ENCODE peak calls at places on chromosomes 11 and 22, in four cellular contexts. I is HCT116, Z is K562, U is SK-N-SH. O is an unnamed sample.

GRCh38 chr11:79864882-79865281 is 424.1 kb upstream of the TENM4 start:
- DNase-seq in I (no peak), Z (no peak), U (no peak), O (no peak)

GRCh38 chr11:72534859-72535547 is 100.7 kb upstream of the CLPB start:
- DNase-seq in I (peak; percentile 10), Z (peak; percentile 15), U (peak; percentile 33), O (no peak)

GRCh38 chr22:45881524-45881875 is 95.5 kb downstream of the WNT7B start:
- DNase-seq in I (no peak), Z (no peak), U (no peak), O (no peak)

GRCh38 chr22:40196628-40197027 is 18.9 kb downstream of the TNRC6B start:
- DNase-seq in I (no peak), Z (no peak), U (no peak), O (no peak)

GRCh38 chr11:11978792-11979486 is 29.5 kb downstream of the DKK3 start:
- DNase-seq in I (no peak), Z (no peak), U (peak; percentile 73), O (no peak)

GRCh38 chr11:81497202-81497804 is 1236.4 kb downstream of the FAM181B start:
- DNase-seq in I (peak; percentile 0), Z (peak; percentile 30), U (peak; percentile 15), O (peak; percentile 12)

GRCh38 chr11:48005133-48005532 is 24.8 kb downstream of the PTPRJ start:
- DNase-seq in I (no peak), Z (no peak), U (no peak), O (no peak)

GRCh38 chr11:4551346-4551979 is 6.5 kb downstream of the OR52M1 start:
- DNase-seq in I (no peak), Z (peak; percentile 16), U (peak; percentile 5), O (no peak)

GRCh38 chr11:113255096-113255495 is 59.3 kb upstream of the TTC12 start:
- DNase-seq in I (no peak), Z (no peak), U (no peak), O (no peak)

GRCh38 chr11:134386945-134387344 is 25.1 kb downstream of the B3GAT1 start:
- DNase-seq in I (no peak), Z (no peak), U (no peak), O (no peak)

GRCh38 chr22:30036656-30037055 is 43.6 kb upstream of the HORMAD2 start:
- DNase-seq in I (peak; percentile 16), Z (peak; percentile 29), U (no peak), O (no peak)

GRCh38 chr11:75474878-75475766 is 42.1 kb upstream of the KLHL35 start:
- DNase-seq in I (no peak), Z (peak; percentile 85), U (peak; percentile 63), O (no peak)

GRCh38 chr22:27252282-27253049 is 549.1 kb downstream of the MN1 start:
- DNase-seq in I (no peak), Z (no peak), U (no peak), O (no peak)

GRCh38 chr11:77197626-77198320 is 69.7 kb downstream of the MYO7A start:
- DNase-seq in I (no peak), Z (no peak), U (no peak), O (no peak)

GRCh38 chr22:28813772-28814518 is 13.6 kb upstream of the XBP1 start:
- DNase-seq in I (no peak), Z (no peak), U (no peak), O (no peak)
- TF ChIP-seq SIN3A in I (no peak), Z (no peak), U (no peak), O (no peak)

DNA sequence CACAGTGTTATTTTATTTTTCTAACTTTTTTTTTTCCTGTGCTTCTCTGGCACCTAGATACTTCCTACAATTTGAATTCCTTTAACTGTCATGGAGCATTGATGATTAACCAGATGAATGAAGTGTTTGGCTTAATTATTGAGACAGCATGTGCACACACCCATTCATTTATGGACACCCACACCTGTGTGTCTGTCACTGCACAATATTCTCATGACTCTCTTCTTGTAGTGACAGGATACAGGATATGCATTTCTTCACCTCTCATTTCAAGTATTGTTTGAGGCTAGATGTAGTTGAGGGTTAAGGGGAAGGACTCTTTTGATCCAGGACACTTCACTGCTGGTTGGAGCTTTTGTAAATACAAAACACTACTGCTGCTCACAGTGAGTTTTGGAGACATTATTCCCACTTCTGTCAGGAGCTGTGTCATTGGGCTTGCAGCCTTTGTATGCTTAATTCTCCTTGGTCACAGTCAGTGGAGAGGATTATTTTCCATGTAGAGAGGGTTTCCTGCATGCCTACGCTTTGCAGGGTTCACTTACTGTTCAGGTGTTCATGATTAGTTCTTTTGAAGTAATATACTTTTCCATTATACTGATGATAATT is 33.5 kb downstream of the SPECC1L start:
- DNase-seq in I (no peak), Z (no peak), U (no peak), O (no peak)
- TF ChIP-seq SIN3A in I (no peak), Z (no peak), U (no peak), O (no peak)

GRCh38 chr11:102341844-102342318 is 5.1 kb upstream of the BIRC2 start:
- DNase-seq in I (peak; percentile 89), Z (peak; percentile 88), U (peak; percentile 60), O (no peak)
- TF ChIP-seq SIN3A in I (no peak), Z (peak; percentile 53), U (no peak), O (no peak)

DNA sequence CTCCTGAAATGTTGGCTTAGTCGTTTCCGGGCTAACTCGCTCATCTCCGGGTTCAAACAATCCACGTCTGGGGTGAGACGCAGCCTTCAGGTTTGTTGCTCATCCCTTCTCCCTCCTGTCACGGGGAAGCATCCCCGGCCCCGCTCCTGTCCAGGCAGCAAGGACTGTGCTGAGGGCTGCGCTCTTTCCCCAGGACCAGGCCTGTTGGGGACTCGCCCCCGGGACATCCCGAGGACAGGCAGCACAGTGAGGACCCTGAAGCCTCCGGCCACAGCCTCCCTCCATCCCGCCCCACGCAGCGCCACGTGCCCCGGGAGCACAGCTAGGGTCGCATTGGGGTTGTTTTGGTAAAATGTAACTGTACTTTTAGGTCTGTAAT is 252.0 kb downstream of the BRD1 start:
- DNase-seq in I (no peak), Z (no peak), U (peak; percentile 14), O (no peak)
- TF ChIP-seq SIN3A in I (no peak), Z (no peak), U (no peak), O (no peak)

GRCh38 chr11:93921695-93922468 is 71.5 kb upstream of the VSTM5 start:
- DNase-seq in I (peak; percentile 60), Z (peak; percentile 65), U (peak; percentile 58), O (peak; percentile 22)
- TF ChIP-seq SIN3A in I (no peak), Z (no peak), U (no peak), O (no peak)

DNA sequence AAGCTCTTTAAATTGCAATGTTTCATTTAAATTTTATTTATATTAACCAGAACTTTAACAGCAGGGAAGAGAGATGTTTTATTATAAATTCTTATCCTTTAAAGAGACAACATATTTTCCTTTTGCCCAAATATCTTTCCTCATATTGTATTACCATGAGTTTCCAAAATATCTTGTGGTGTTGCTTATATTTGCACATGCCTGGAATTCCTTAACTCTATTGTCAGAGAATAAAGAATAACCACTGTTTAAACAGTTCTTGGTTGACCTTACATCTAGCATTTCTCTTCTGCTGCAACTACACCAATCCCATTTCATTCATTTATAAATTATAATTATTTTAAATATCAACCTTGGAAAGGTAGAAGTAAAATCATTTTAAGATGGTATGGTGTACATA is 923.4 kb downstream of the KCNA4 start:
- DNase-seq in I (no peak), Z (no peak), U (no peak), O (peak; percentile 50)
- TF ChIP-seq SIN3A in I (no peak), Z (no peak), U (no peak), O (no peak)

GRCh38 chr22:20061481-20061861 is 18.6 kb upstream of the DGCR8 start:
- DNase-seq in I (no peak), Z (no peak), U (no peak), O (no peak)
- TF ChIP-seq SIN3A in I (no peak), Z (no peak), U (no peak), O (no peak)